ENCODE peak calls at places on chromosomes 1 and 21, in seven cellular contexts. P is IMR-90, V is mesendoderm, X is trophoblast cell, T is mesenchymal stem cell, F is H9, E is H1. H is an unnamed sample.

GRCh38 chr1:54611621-54612020 is 11.7 kb downstream of the FAM151A start:
- DNase-seq in P (no peak), V (no peak), X (no peak), T (no peak), F (no peak), E (no peak), H (no peak)

GRCh38 chr1:88982055-88982454 is 10.4 kb downstream of the KYAT3 start:
- DNase-seq in P (peak; percentile 54), V (no peak), X (no peak), T (no peak), F (no peak), E (no peak), H (no peak)

GRCh38 chr1:117697220-117697781 is 91.5 kb downstream of the TENT5C start:
- DNase-seq in P (peak; percentile 33), V (no peak), X (no peak), T (peak; percentile 57), F (no peak), E (no peak), H (no peak)

GRCh38 chr1:220915117-220915440 is 35.8 kb downstream of the HLX start:
- DNase-seq in P (no peak), V (no peak), X (no peak), T (no peak), F (no peak), E (no peak), H (no peak)

GRCh38 chr1:235954306-235955283 is 87.9 kb upstream of the LYST start:
- DNase-seq in P (peak; percentile 34), V (no peak), X (no peak), T (peak; percentile 30), F (no peak), E (no peak), H (no peak)

GRCh38 chr1:57966751-57967406 is 543.0 kb upstream of the DAB1 start:
- DNase-seq in P (no peak), V (peak; percentile 77), X (no peak), T (no peak), F (peak; percentile 72), E (peak; percentile 71), H (peak; percentile 15)

GRCh38 chr1:214316597-214316996 is 35.6 kb downstream of the SMYD2 start:
- DNase-seq in P (peak; percentile 41), V (peak; percentile 95), X (no peak), T (no peak), F (peak; percentile 86), E (peak; percentile 55), H (no peak)

GRCh38 chr1:150807257-150807637 is 813 bp downstream of the CTSK start:
- DNase-seq in P (no peak), V (no peak), X (no peak), T (no peak), F (no peak), E (no peak), H (no peak)

GRCh38 chr1:55310517-55310927 is 95.4 kb upstream of the USP24 start:
- DNase-seq in P (peak; percentile 100), V (peak; percentile 25), X (no peak), T (peak; percentile 98), F (no peak), E (no peak), H (no peak)

GRCh38 chr1:87898401-87898800 is 569.7 kb downstream of the LMO4 start:
- DNase-seq in P (no peak), V (no peak), X (no peak), T (peak; percentile 28), F (no peak), E (no peak), H (no peak)

GRCh38 chr1:204246876-204247275 is 33.1 kb upstream of the GOLT1A start:
- DNase-seq in P (no peak), V (no peak), X (no peak), T (no peak), F (no peak), E (no peak), H (no peak)

GRCh38 chr21:31107871-31108270 is 69.6 kb upstream of the KRTAP19-8 start:
- DNase-seq in P (no peak), V (no peak), X (no peak), T (no peak), F (no peak), E (no peak), H (no peak)

GRCh38 chr1:207867136-207868081 is 43.5 kb downstream of the CD34 start:
- DNase-seq in P (no peak), V (no peak), X (no peak), T (peak; percentile 43), F (no peak), E (no peak), H (no peak)

GRCh38 chr1:155967410-155968400 is 10.6 kb downstream of the ARHGEF2 start:
- DNase-seq in P (no peak), V (peak; percentile 56), X (no peak), T (peak; percentile 20), F (no peak), E (no peak), H (no peak)

GRCh38 chr1:27973771-27974452 is 14.1 kb downstream of the XKR8 start:
- DNase-seq in P (no peak), V (no peak), X (no peak), T (no peak), F (no peak), E (no peak), H (no peak)

GRCh38 chr1:209797978-209798639 is 7.8 kb downstream of the IRF6 start:
- DNase-seq in P (no peak), V (peak; percentile 62), X (no peak), T (no peak), F (peak; percentile 41), E (no peak), H (no peak)

GRCh38 chr1:85366391-85366790 is 90.0 kb upstream of the BCL10 start:
- DNase-seq in P (peak; percentile 93), V (no peak), X (no peak), T (peak; percentile 65), F (no peak), E (no peak), H (no peak)

GRCh38 chr1:26959270-26959669 is 998 bp downstream of the KDF1 start:
- DNase-seq in P (no peak), V (no peak), X (no peak), T (no peak), F (no peak), E (no peak), H (no peak)

GRCh38 chr1:220885971-220886370 is 6.7 kb downstream of the HLX start:
- DNase-seq in P (no peak), V (no peak), X (no peak), T (peak; percentile 9), F (no peak), E (no peak), H (no peak)

GRCh38 chr1:38138498-38139233 is 92.1 kb upstream of the POU3F1 start:
- DNase-seq in P (peak; percentile 97), V (peak; percentile 67), X (no peak), T (peak; percentile 43), F (no peak), E (no peak), H (no peak)

GRCh38 chr1:109535971-109536491 is 3.6 kb upstream of the GPR61 start:
- DNase-seq in P (no peak), V (peak; percentile 14), X (no peak), T (no peak), F (no peak), E (no peak), H (no peak)

GRCh38 chr1:18481190-18481920 is 625 bp downstream of the KLHDC7A start:
- DNase-seq in P (no peak), V (no peak), X (no peak), T (no peak), F (peak; percentile 48), E (no peak), H (no peak)

GRCh38 chr1:208280681-208281439 is 36.7 kb upstream of the PLXNA2 start:
- DNase-seq in P (no peak), V (peak; percentile 99), X (no peak), T (no peak), F (no peak), E (no peak), H (no peak)

GRCh38 chr1:89277725-89278124 is 5.1 kb upstream of the GBP5 start:
- DNase-seq in P (no peak), V (no peak), X (peak; percentile 82), T (no peak), F (no peak), E (no peak), H (no peak)

GRCh38 chr21:44875341-44875740 is 1.9 kb upstream of the PTTG1IP start:
- DNase-seq in P (peak; percentile 22), V (no peak), X (no peak), T (no peak), F (no peak), E (no peak), H (no peak)

GRCh38 chr1:155933591-155934096 is 569 bp downstream of the KHDC4 start:
- DNase-seq in P (no peak), V (no peak), X (no peak), T (no peak), F (no peak), E (no peak), H (no peak)

GRCh38 chr1:117894078-117894477 is 35.3 kb downstream of the GDAP2 start:
- DNase-seq in P (peak; percentile 15), V (peak; percentile 21), X (no peak), T (no peak), F (no peak), E (no peak), H (no peak)

GRCh38 chr1:36458910-36459309 is 5.3 kb downstream of the MRPS15 start:
- DNase-seq in P (no peak), V (no peak), X (no peak), T (no peak), F (no peak), E (no peak), H (no peak)

GRCh38 chr1:1434131-1434811 is 1.2 kb upstream of the VWA1 start:
- DNase-seq in P (no peak), V (peak; percentile 91), X (no peak), T (no peak), F (peak; percentile 76), E (peak; percentile 83), H (no peak)

GRCh38 chr1:20614130-20614579 is 19.1 kb upstream of the PINK1 start:
- DNase-seq in P (no peak), V (no peak), X (no peak), T (no peak), F (no peak), E (no peak), H (no peak)
- H3K4ac ChIP-seq in P (peak overlapping the region; percentile 71), V (no peak overlapping the region), X (no peak overlapping the region), T (no peak overlapping the region), F (no peak overlapping the region), E (no peak overlapping the region), H (no peak overlapping the region)

DNA sequence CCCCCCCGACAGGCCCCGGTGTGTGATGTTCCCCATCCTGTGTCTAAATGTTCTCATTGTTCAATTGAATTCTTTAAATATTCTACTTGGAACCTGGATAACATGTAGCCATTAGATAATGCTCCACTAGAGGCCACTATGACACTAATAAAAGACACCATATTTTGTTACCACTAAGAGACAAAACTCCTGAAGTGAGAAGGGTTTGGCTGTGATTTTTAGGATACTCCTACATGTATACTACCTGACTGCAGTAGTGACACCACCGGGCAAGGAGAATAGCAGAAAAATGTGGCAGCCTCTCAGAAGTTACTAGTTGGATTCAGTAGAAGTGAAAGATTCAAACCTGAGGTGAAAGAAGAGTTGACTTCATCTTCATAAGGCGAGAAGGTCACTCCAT is 36.0 kb downstream of the F5 start:
- DNase-seq in P (peak; percentile 38), V (peak; percentile 72), X (no peak), T (peak; percentile 53), F (no peak), E (no peak), H (peak; percentile 12)
- H3K4ac ChIP-seq in P (no peak overlapping the region), V (no peak overlapping the region), X (no peak overlapping the region), T (no peak overlapping the region), F (no peak overlapping the region), E (no peak overlapping the region), H (no peak overlapping the region)

GRCh38 chr1:225651376-225651871 is 1.5 kb downstream of the ENAH start:
- DNase-seq in P (peak; percentile 51), V (peak; percentile 63), X (no peak), T (peak; percentile 76), F (no peak), E (no peak), H (no peak)
- H3K4ac ChIP-seq in P (peak overlapping the region; percentile 64), V (no peak overlapping the region), X (peak overlapping the region; percentile 55), T (no peak overlapping the region), F (no peak overlapping the region), E (no peak overlapping the region), H (no peak overlapping the region)

GRCh38 chr1:29358183-29358582 is 121.9 kb downstream of the PTPRU start:
- DNase-seq in P (no peak), V (no peak), X (no peak), T (no peak), F (peak; percentile 4), E (no peak), H (no peak)
- H3K4ac ChIP-seq in P (no peak overlapping the region), V (no peak overlapping the region), X (no peak overlapping the region), T (no peak overlapping the region), F (no peak overlapping the region), E (no peak overlapping the region), H (no peak overlapping the region)